ENCODE peak calls at places on chromosomes 11 and 22, in four cellular contexts. J is NCI-H1092, N is SHP77 treated with DMSO at 0.1 percent for 48 hours, E is EL. X is an unnamed sample.

GRCh38 chr11:61731956-61732675 is 20.3 kb upstream of the MYRF start:
- DNase-seq in J (no peak), N (no peak), E (no peak), X (no peak)

GRCh38 chr11:130071211-130071712 is 1.6 kb downstream of the APLP2 start:
- DNase-seq in J (no peak), N (no peak), E (peak; percentile 47), X (no peak)

GRCh38 chr11:100686476-100686875 is 612 bp upstream of the ARHGAP42 start:
- DNase-seq in J (no peak), N (no peak), E (no peak), X (no peak)

GRCh38 chr11:10499452-10500262 is 41.3 kb downstream of the RNF141 start:
- DNase-seq in J (no peak), N (no peak), E (no peak), X (no peak)

GRCh38 chr11:77821349-77821851 is 456 bp downstream of the AAMDC start:
- DNase-seq in J (no peak), N (no peak), E (peak; percentile 55), X (no peak)

GRCh38 chr11:33376331-33377099 is 119.3 kb downstream of the HIPK3 start:
- DNase-seq in J (peak; percentile 6), N (no peak), E (peak; percentile 46), X (no peak)

GRCh38 chr11:97361812-97362378 is 972.1 kb downstream of the JRKL start:
- DNase-seq in J (no peak), N (no peak), E (no peak), X (no peak)

GRCh38 chr11:10864688-10865087 is 6.8 kb upstream of the ZBED5 start:
- DNase-seq in J (no peak), N (no peak), E (no peak), X (no peak)

GRCh38 chr11:71467164-71467563 is 14.2 kb downstream of the NADSYN1 start:
- DNase-seq in J (no peak), N (no peak), E (no peak), X (no peak)

GRCh38 chr22:50200333-50201190 is at the start of gene SELENOO:
- DNase-seq in J (peak; percentile 57), N (peak; percentile 53), E (peak; percentile 88), X (peak; percentile 47)

GRCh38 chr11:76339217-76339616 is 41.7 kb downstream of the THAP12 start:
- DNase-seq in J (no peak), N (no peak), E (no peak), X (no peak)

GRCh38 chr22:45744442-45744841 is 72.8 kb downstream of the ATXN10 start:
- DNase-seq in J (no peak), N (no peak), E (no peak), X (no peak)

X was measured in NCI-H510A.